ENCODE peak calls at places on chromosomes 1 and 21, in six cellular contexts. J is HL-60, P is heart left ventricle, K is right atrium auricular region, X is trophoblast cell, N is iPS DF 6.9. D is an unnamed sample.
A peak's percentile ranks its signal among the peaks of the same experiment; 100 is the strongest.

GRCh38 chr1:221699582-221700519 is 42.0 kb downstream of the DUSP10 start:
- DNase-seq in N (no peak), J (no peak), X (no peak), K (no peak), P (no peak), D (no peak)

GRCh38 chr1:241972703-241973375 is 15.3 kb downstream of the BECN2 start:
- DNase-seq in K (no peak), X (peak; percentile 29), P (no peak), N (no peak), J (no peak), D (no peak)

GRCh38 chr1:114153051-114153620 is 533 bp downstream of the SYT6 start:
- DNase-seq in K (no peak), J (no peak), N (no peak), X (no peak), P (no peak), D (no peak)

GRCh38 chr1:201877877-201878339 is 10.8 kb upstream of the SHISA4 start:
- DNase-seq in J (peak; percentile 28), X (peak; percentile 37), P (no peak), N (no peak), K (no peak), D (no peak)

GRCh38 chr1:20212685-20213331 is 26.5 kb upstream of the PLA2G2C start:
- DNase-seq in K (peak; percentile 65), N (peak; percentile 77), X (peak; percentile 72), J (peak; percentile 56), P (peak; percentile 83), D (no peak)

GRCh38 chr1:51063121-51063520 is 38.9 kb upstream of the C1orf185 start:
- DNase-seq in K (no peak), X (no peak), J (no peak), N (no peak), P (no peak), D (peak; percentile 41)

GRCh38 chr1:212728606-212729005 is 29.0 kb upstream of the BATF3 start:
- DNase-seq in X (no peak), N (no peak), P (no peak), J (no peak), K (no peak), D (no peak)

GRCh38 chr1:162939035-162939434 is 78.1 kb upstream of the CCDC190 start:
- DNase-seq in N (no peak), X (no peak), P (no peak), J (no peak), K (no peak), D (no peak)

GRCh38 chr21:44299458-44300261 is at the start of gene PFKL:
- DNase-seq in X (peak; percentile 41), J (peak; percentile 87), N (no peak), K (no peak), P (peak; percentile 85), D (no peak)

GRCh38 chr21:45387506-45387905 is 17.5 kb upstream of the COL18A1 start:
- DNase-seq in X (no peak), J (no peak), P (peak; percentile 15), K (no peak), N (no peak), D (no peak)

GRCh38 chr1:15755643-15756040 is 3.0 kb upstream of the FBLIM1 start:
- DNase-seq in X (no peak), N (no peak), K (no peak), J (no peak), P (no peak), D (no peak)

GRCh38 chr1:15758537-15758936 is at the start of gene FBLIM1:
- DNase-seq in K (no peak), X (no peak), N (no peak), J (no peak), P (no peak), D (no peak)

GRCh38 chr1:15757575-15758401 is 807 bp upstream of the FBLIM1 start:
- DNase-seq in J (no peak), X (peak; percentile 66), K (no peak), N (no peak), P (no peak), D (no peak)

GRCh38 chr1:15756143-15757015 is 2.2 kb upstream of the FBLIM1 start:
- DNase-seq in J (peak; percentile 9), X (no peak), N (no peak), K (no peak), P (no peak), D (no peak)

GRCh38 chr1:15757016-15757543 is 1.5 kb upstream of the FBLIM1 start:
- DNase-seq in P (no peak), J (no peak), X (no peak), K (no peak), N (no peak), D (no peak)
- H3K4me3 ChIP-seq in P (no peak overlapping the region), J (no peak overlapping the region), X (no peak overlapping the region), K (no peak overlapping the region), N (no peak overlapping the region), D (no peak overlapping the region)

DNA sequence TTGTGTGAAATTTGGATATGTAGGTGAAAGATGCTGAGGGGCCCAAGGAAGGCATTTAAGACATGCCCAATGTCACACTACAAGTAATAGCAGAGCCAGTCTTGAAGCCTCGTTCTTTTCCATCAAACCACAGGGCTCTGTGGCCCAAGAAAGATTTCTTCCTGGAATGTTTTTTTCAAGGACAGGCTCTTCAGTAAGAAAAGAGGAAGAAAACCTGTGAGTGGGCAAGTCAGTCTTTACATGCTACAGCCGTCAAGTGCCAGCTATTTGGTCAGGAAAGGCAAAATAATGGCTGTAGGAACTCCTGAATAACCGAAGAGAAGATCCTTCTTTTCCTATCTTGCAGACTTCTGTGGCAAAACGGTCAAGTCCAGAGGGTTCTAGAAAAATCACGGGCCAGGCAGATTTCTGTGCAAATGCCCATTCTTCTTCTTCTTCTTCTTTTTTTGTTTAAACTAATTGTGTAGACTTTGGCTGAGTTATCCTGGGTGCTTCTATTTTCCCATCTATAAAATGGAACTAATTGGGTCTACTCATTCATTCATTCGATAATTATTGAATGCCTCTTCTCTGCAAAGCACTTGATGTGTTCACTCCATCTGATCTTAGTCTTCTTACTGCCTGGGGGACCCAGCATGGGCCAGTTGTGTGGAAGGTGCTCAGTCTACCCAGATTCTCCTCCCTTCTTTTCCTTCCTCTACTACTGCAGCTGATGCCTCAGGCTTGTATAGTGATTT is 1.9 kb upstream of the ID3 start:
- DNase-seq in K (no peak), J (no peak), X (no peak), N (no peak), P (no peak), D (no peak)
- H3K4me3 ChIP-seq in K (peak overlapping the region; percentile 79), J (no peak overlapping the region), X (no peak overlapping the region), N (no peak overlapping the region), P (peak overlapping the region; percentile 78), D (no peak overlapping the region)

DNA sequence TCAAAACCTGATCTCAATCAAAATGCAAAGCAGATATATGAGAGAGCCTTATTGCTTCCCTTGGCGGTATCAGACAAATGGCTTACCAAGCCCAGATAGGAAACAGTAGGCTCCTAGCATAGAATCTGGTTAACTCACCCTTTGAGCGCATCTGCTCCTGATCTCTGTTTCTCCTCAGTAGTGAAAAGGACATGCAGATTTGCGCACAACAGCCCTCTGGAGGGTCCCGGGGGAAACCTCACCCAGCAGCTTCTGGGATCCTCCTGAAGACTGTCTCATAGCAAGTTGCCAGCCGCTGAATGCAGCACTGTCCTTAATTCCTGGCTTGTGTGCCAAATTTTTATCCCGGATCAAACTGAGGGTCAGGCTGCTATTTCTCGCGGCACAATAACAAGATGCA is 192.2 kb downstream of the FASLG start:
- DNase-seq in K (no peak), N (no peak), J (no peak), X (no peak), P (no peak), D (no peak)
- H3K4me3 ChIP-seq in K (no peak overlapping the region), N (no peak overlapping the region), J (no peak overlapping the region), X (no peak overlapping the region), P (no peak overlapping the region), D (no peak overlapping the region)

GRCh38 chr1:2134232-2134603 is 60.4 kb downstream of the FAAP20 start:
- DNase-seq in K (no peak), N (no peak), X (no peak), J (no peak), P (no peak), D (no peak)

GRCh38 chr1:2132222-2133038 is 62.1 kb downstream of the FAAP20 start:
- DNase-seq in K (peak; percentile 67), P (peak; percentile 65), N (no peak), X (peak; percentile 87), J (peak; percentile 53), D (no peak)

GRCh38 chr1:2134604-2135307 is 59.8 kb downstream of the FAAP20 start:
- DNase-seq in N (no peak), J (no peak), X (peak; percentile 87), P (peak; percentile 55), K (no peak), D (no peak)

GRCh38 chr1:2133039-2133878 is 61.3 kb downstream of the FAAP20 start:
- DNase-seq in J (peak; percentile 95), N (peak; percentile 86), P (peak; percentile 99), X (peak; percentile 100), K (peak; percentile 97), D (peak; percentile 97)

GRCh38 chr1:2133879-2134215 is 60.7 kb downstream of the FAAP20 start:
- DNase-seq in J (no peak), N (no peak), X (no peak), K (no peak), P (peak; percentile 74), D (no peak)
- H3K4me3 ChIP-seq in J (peak overlapping the region; percentile 54), N (peak overlapping the region; percentile 23), X (no peak overlapping the region), K (peak overlapping the region; percentile 51), P (peak overlapping the region; percentile 52), D (peak overlapping the region; percentile 50)

GRCh38 chr1:59816318-59816878 is 1.6 kb downstream of the HOOK1 start:
- DNase-seq in K (no peak), P (no peak), X (peak; percentile 10), J (no peak), N (no peak), D (no peak)
- H3K4me3 ChIP-seq in K (no peak overlapping the region), P (no peak overlapping the region), X (no peak overlapping the region), J (no peak overlapping the region), N (no peak overlapping the region), D (no peak overlapping the region)

DNA sequence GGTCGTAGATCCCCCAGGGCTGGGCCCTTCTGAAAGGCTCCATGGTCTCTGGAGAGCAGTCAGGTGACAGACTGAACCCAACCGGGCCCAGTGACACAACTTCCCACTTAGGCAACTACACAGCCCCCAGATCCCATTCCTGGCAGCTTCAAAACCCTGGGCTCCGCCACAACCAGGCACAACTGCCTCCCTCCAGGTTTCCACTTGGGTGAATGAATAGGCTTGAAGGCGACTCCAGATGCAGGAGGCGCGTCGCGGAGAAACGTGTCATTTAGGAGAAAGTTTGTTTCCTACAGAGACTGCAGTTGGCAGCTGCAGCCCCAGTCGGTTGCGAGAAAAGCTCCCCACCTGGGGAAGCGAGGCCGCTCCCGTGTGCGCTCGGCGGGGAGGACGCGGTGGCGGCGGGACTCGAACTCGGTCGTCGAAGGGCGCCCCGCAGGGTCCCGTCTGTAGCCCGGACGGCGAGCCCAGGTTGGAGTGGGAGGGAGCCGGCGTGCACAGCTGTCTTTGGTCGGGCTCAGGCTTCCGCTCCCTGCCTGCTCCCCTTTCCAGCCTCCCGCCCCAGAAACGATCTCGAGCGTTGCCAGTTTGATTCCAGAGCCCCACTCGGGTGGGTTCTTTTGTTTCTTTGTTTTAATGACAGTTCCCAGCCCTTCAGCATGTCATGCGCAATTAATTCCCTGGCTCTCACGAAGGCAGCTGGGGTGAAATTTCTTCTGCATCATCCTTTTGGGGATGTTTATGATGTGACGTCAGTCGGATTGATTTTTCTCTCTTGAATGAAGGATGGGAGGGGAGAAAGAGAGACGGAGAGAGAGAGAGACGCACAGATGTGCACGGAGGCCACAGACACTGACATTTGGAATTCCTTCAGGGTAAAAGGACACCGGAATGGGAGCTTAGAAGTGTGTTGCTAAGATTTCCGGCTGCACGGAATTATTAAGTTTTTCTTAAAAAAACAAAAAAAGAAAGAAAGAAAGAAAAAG is 862 bp upstream of the SGIP1 start:
- DNase-seq in K (no peak), X (no peak), J (no peak), N (no peak), P (peak; percentile 71), D (peak; percentile 78)
- H3K4me3 ChIP-seq in K (peak overlapping the region; percentile 53), X (peak overlapping the region; percentile 54), J (no peak overlapping the region), N (peak overlapping the region; percentile 35), P (peak overlapping the region; percentile 54), D (peak overlapping the region; percentile 54)

GRCh38 chr1:171484760-171485374 is 463 bp upstream of the PRRC2C start:
- DNase-seq in K (no peak), N (no peak), J (no peak), X (peak; percentile 2), P (no peak), D (no peak)
- H3K4me3 ChIP-seq in K (peak overlapping the region; percentile 75), N (peak overlapping the region; percentile 83), J (peak overlapping the region; percentile 92), X (no peak overlapping the region), P (peak overlapping the region; percentile 90), D (peak overlapping the region; percentile 100)

D was measured in skeletal muscle cell.